ENCODE peak calls at places on chromosomes 1 and 21, in ten cellular contexts. C is ecto neural progenitor cell; W is NCI-H1417; E is OCI-LY7; S is occipital lobe; X is NCI-H1092 treated with DMSO at 0.1 percent for 48 hours; F is effector CD4-positive, alpha-beta T cell; P is NCI-H82; Z is GM20000; J is GM04504. G is an unnamed sample.

GRCh38 chr1:31786366-31787060 is 22.4 kb upstream of the ADGRB2 start:
- DNase-seq in P (no peak), C (peak), F (no peak), J (no peak), Z (no peak), S (no peak), W (peak), E (no peak), X (peak), G (no peak)

GRCh38 chr1:32023351-32023750 is 9.7 kb downstream of the KHDRBS1 start:
- DNase-seq in X (no peak), Z (no peak), C (no peak), S (no peak), E (no peak), P (no peak), F (no peak), W (no peak), J (no peak), G (no peak)

GRCh38 chr1:46413596-46413985 is 19.5 kb downstream of the FAAH start:
- DNase-seq in C (no peak), S (no peak), W (no peak), X (no peak), P (peak), J (no peak), E (peak), Z (peak), F (no peak), G (peak)

GRCh38 chr1:208177656-208178055 is 66.5 kb downstream of the PLXNA2 start:
- DNase-seq in X (peak), P (peak), C (no peak), E (no peak), W (peak), Z (peak), J (no peak), S (no peak), F (no peak), G (no peak)

GRCh38 chr1:159908255-159908905 is 8.4 kb upstream of the CFAP45 start:
- DNase-seq in P (no peak), W (no peak), J (no peak), F (no peak), E (no peak), X (no peak), S (no peak), Z (no peak), C (no peak), G (no peak)

GRCh38 chr1:22196041-22196440 is 53.1 kb upstream of the WNT4 start:
- DNase-seq in S (no peak), Z (no peak), P (no peak), X (no peak), E (no peak), J (no peak), C (no peak), F (no peak), W (no peak), G (no peak)

GRCh38 chr1:12472798-12473551 is 145.0 kb downstream of the DHRS3 start:
- DNase-seq in W (no peak), X (peak), P (no peak), Z (peak), F (peak), S (no peak), J (no peak), C (no peak), E (no peak), G (no peak)

GRCh38 chr1:85427844-85428243 is 37.1 kb downstream of the DDAH1 start:
- DNase-seq in S (no peak), P (no peak), J (no peak), W (no peak), E (no peak), X (no peak), F (no peak), C (no peak), Z (no peak), G (no peak)

GRCh38 chr1:1760345-1760650 is 18.0 kb downstream of the NADK start:
- DNase-seq in W (no peak), S (no peak), J (no peak), Z (no peak), E (no peak), C (no peak), X (no peak), P (no peak), F (no peak), G (no peak)

GRCh38 chr1:212759683-212760082 is 31.9 kb downstream of the NSL1 start:
- DNase-seq in J (no peak), P (no peak), C (no peak), W (no peak), X (no peak), E (no peak), F (no peak), S (no peak), Z (no peak), G (no peak)

GRCh38 chr1:208006258-208006920 is 95.5 kb upstream of the CD34 start:
- DNase-seq in J (no peak), X (no peak), E (no peak), F (no peak), C (no peak), W (no peak), S (no peak), Z (no peak), P (peak), G (no peak)

GRCh38 chr1:180042994-180043622 is 88.5 kb downstream of the CEP350 start:
- DNase-seq in F (no peak), S (no peak), W (no peak), J (peak), E (no peak), P (no peak), Z (no peak), X (no peak), C (no peak), G (no peak)

GRCh38 chr21:17461014-17461413 is 51.8 kb upstream of the CXADR start:
- DNase-seq in J (peak), W (peak), F (no peak), E (no peak), X (no peak), Z (no peak), P (no peak), C (no peak), S (peak), G (no peak)

GRCh38 chr1:41905103-41905675 is 13.5 kb downstream of the HIVEP3 start:
- DNase-seq in C (peak), S (no peak), W (no peak), X (no peak), J (no peak), P (no peak), E (no peak), F (no peak), Z (no peak), G (no peak)

GRCh38 chr1:198291036-198291435 is 134.2 kb downstream of the NEK7 start:
- DNase-seq in X (no peak), Z (no peak), J (no peak), F (no peak), E (no peak), S (no peak), W (no peak), C (no peak), P (no peak), G (no peak)

GRCh38 chr1:26327956-26328362 is 10.2 kb downstream of the CD52 start:
- DNase-seq in C (no peak), Z (no peak), X (no peak), S (no peak), W (peak), J (no peak), F (no peak), P (no peak), E (peak), G (no peak)

GRCh38 chr1:18703041-18703621 is 72.5 kb downstream of the PAX7 start:
- DNase-seq in C (peak), S (no peak), Z (no peak), E (no peak), J (no peak), W (no peak), F (no peak), P (peak), X (no peak), G (no peak)

GRCh38 chr1:203691454-203691853 is 64.8 kb downstream of the ATP2B4 start:
- DNase-seq in X (no peak), Z (no peak), S (no peak), P (no peak), E (no peak), C (no peak), F (no peak), J (no peak), W (no peak), G (no peak)

GRCh38 chr1:203428981-203429599 is 46.5 kb upstream of the PRELP start:
- DNase-seq in J (no peak), F (no peak), Z (no peak), P (peak), S (no peak), C (no peak), E (no peak), X (peak), W (peak), G (no peak)

GRCh38 chr1:8817413-8818324 is at the start of gene RERE:
- DNase-seq in W (peak), J (peak), F (peak), C (peak), Z (peak), X (peak), E (peak), S (peak), P (peak), G (peak)

GRCh38 chr1:220221670-220222069 is 50.6 kb downstream of the RAB3GAP2 start:
- DNase-seq in C (no peak), Z (no peak), P (no peak), J (no peak), F (no peak), W (peak), X (peak), E (no peak), S (no peak), G (no peak)

GRCh38 chr1:92461364-92462097 is 25.2 kb downstream of the GFI1 start:
- DNase-seq in C (no peak), Z (peak), E (peak), F (no peak), X (no peak), P (no peak), S (no peak), W (no peak), J (no peak), G (no peak)

GRCh38 chr1:245770191-245770590 is 615.4 kb downstream of the KIF26B start:
- DNase-seq in S (no peak), W (no peak), Z (no peak), C (no peak), X (no peak), F (no peak), P (no peak), J (no peak), E (no peak), G (no peak)

GRCh38 chr1:17007121-17007520 is 4.6 kb downstream of the ATP13A2 start:
- DNase-seq in X (no peak), C (no peak), S (no peak), Z (no peak), F (no peak), E (no peak), W (no peak), J (no peak), P (no peak), G (no peak)

GRCh38 chr1:165443539-165444289 is 1.2 kb downstream of the RXRG start:
- DNase-seq in F (no peak), J (no peak), P (peak), E (no peak), X (no peak), S (no peak), W (no peak), C (no peak), Z (no peak), G (no peak)

GRCh38 chr1:77900687-77901293 is 12.4 kb downstream of the NEXN start:
- DNase-seq in Z (peak), X (peak), P (peak), C (no peak), E (peak), F (no peak), S (peak), W (peak), J (peak), G (peak)

GRCh38 chr1:116514708-116515525 is 55.9 kb downstream of the CD58 start:
- DNase-seq in Z (peak), E (no peak), F (peak), C (no peak), X (no peak), P (no peak), S (no peak), J (no peak), W (no peak), G (no peak)

GRCh38 chr1:201748331-201748730 is 80.6 kb upstream of the IPO9 start:
- DNase-seq in Z (no peak), C (no peak), S (no peak), F (no peak), E (no peak), W (no peak), X (no peak), J (peak), P (no peak), G (no peak)

GRCh38 chr1:6025269-6026094 is 20.2 kb upstream of the KCNAB2 start:
- DNase-seq in X (no peak), Z (no peak), W (no peak), J (no peak), C (no peak), E (no peak), S (peak), P (no peak), F (no peak), G (no peak)

GRCh38 chr1:156881101-156881500 is 12.4 kb upstream of the PEAR1 start:
- DNase-seq in W (no peak), S (no peak), J (no peak), C (no peak), Z (no peak), F (no peak), P (peak), X (no peak), E (no peak), G (no peak)

GRCh38 chr1:12760256-12760795 is 13.2 kb upstream of the PRAMEF12 start:
- DNase-seq in J (no peak), P (peak), Z (no peak), E (no peak), W (no peak), C (peak), X (no peak), S (no peak), F (no peak), G (no peak)

GRCh38 chr1:236064674-236065508 is at the start of gene NID1:
- DNase-seq in J (peak), E (no peak), X (peak), C (peak), Z (peak), W (peak), F (peak), P (peak), S (no peak), G (peak)

GRCh38 chr1:165328136-165328535 is 28.4 kb downstream of the LMX1A start:
- DNase-seq in J (no peak), C (no peak), X (no peak), F (no peak), E (no peak), P (peak), W (no peak), Z (no peak), S (no peak), G (no peak)